ENCODE peak calls at places on chromosomes 13 and 19, in ten cellular contexts. U is A549; J is mucosa of descending colon; H is H1; C is brain microvascular endothelial cell; L is progenitor cell of endocrine pancreas; N is MCF 10A; D is CD4-positive, alpha-beta T cell; G is astrocyte of the cerebellum; P is fibroblast of the aortic adventitia. Q is an unnamed sample.

GRCh38 chr19:34707661-34708060 is 26.4 kb upstream of the ZNF181 start:
- DNase-seq in U (no peak), J (no peak), H (no peak), C (no peak), L (no peak), N (no peak), D (no peak), G (no peak), P (no peak), Q (no peak)

GRCh38 chr19:50384685-50385535 is 763 bp downstream of the POLD1 start:
- DNase-seq in U (no peak), J (no peak), H (no peak), C (peak), L (no peak), N (peak), D (no peak), G (no peak), P (no peak), Q (no peak)

GRCh38 chr19:36256853-36257511 is 42.1 kb downstream of the ZNF146 start:
- DNase-seq in U (no peak), J (no peak), H (peak), C (no peak), L (no peak), N (no peak), D (no peak), G (no peak), P (no peak), Q (no peak)

GRCh38 chr13:114126789-114127472 is 5.5 kb downstream of the RASA3 start:
- DNase-seq in U (no peak), J (peak), H (no peak), C (no peak), L (no peak), N (no peak), D (no peak), G (no peak), P (no peak), Q (no peak)

GRCh38 chr13:93226065-93226622 is 463 bp upstream of the GPC6 start:
- DNase-seq in U (no peak), J (no peak), H (no peak), C (peak), L (no peak), N (no peak), D (no peak), G (no peak), P (no peak), Q (no peak)

GRCh38 chr19:38219221-38219620 is 4.8 kb downstream of the DPF1 start:
- DNase-seq in U (no peak), J (no peak), H (no peak), C (no peak), L (no peak), N (no peak), D (no peak), G (no peak), P (no peak), Q (no peak)

GRCh38 chr13:32267836-32268439 is 47.2 kb downstream of the ZAR1L start:
- DNase-seq in U (no peak), J (no peak), H (peak), C (no peak), L (peak), N (peak), D (peak), G (no peak), P (no peak), Q (no peak)

GRCh38 chr13:38990693-38991092 is at the start of gene STOML3:
- DNase-seq in U (no peak), J (no peak), H (no peak), C (no peak), L (no peak), N (no peak), D (no peak), G (no peak), P (no peak), Q (no peak)

GRCh38 chr13:82681535-82681934 is 1200.7 kb downstream of the SLITRK1 start:
- DNase-seq in U (no peak), J (no peak), H (no peak), C (no peak), L (no peak), N (peak), D (no peak), G (no peak), P (no peak), Q (no peak)

GRCh38 chr13:28679628-28680027 is 20.7 kb downstream of the POMP start:
- DNase-seq in U (no peak), J (no peak), H (no peak), C (no peak), L (no peak), N (peak), D (no peak), G (no peak), P (peak), Q (no peak)

GRCh38 chr13:98571955-98572662 is 4.8 kb downstream of the STK24 start:
- DNase-seq in U (no peak), J (peak), H (no peak), C (no peak), L (no peak), N (peak), D (no peak), G (no peak), P (peak), Q (peak)

GRCh38 chr19:18425515-18426415 is 6.6 kb downstream of the SSBP4 start:
- DNase-seq in U (no peak), J (no peak), H (no peak), C (peak), L (no peak), N (no peak), D (no peak), G (no peak), P (peak), Q (no peak)

GRCh38 chr19:54325194-54325621 is 12.2 kb upstream of the LILRA5 start:
- DNase-seq in U (peak), J (peak), H (peak), C (peak), L (no peak), N (peak), D (no peak), G (no peak), P (peak), Q (no peak)

GRCh38 chr19:8392017-8392591 is 1.9 kb downstream of the RAB11B start:
- DNase-seq in U (no peak), J (peak), H (no peak), C (no peak), L (no peak), N (no peak), D (no peak), G (no peak), P (no peak), Q (no peak)

GRCh38 chr13:32272021-32272695 is 43.0 kb downstream of the ZAR1L start:
- DNase-seq in U (no peak), J (no peak), H (no peak), C (no peak), L (no peak), N (peak), D (no peak), G (no peak), P (no peak), Q (no peak)

GRCh38 chr19:46453661-46454060 is 17.7 kb downstream of the PNMA8A start:
- DNase-seq in U (no peak), J (no peak), H (no peak), C (no peak), L (no peak), N (peak), D (no peak), G (no peak), P (no peak), Q (no peak)

GRCh38 chr13:51444922-51445321 is 7.9 kb downstream of the INTS6 start:
- DNase-seq in U (peak), J (no peak), H (no peak), C (no peak), L (no peak), N (peak), D (no peak), G (no peak), P (peak), Q (no peak)

GRCh38 chr13:63184693-63185092 is 1769.0 kb upstream of the PCDH20 start:
- DNase-seq in U (peak), J (no peak), H (peak), C (peak), L (no peak), N (peak), D (no peak), G (peak), P (peak), Q (no peak)

GRCh38 chr13:76297331-76297730 is 588.9 kb downstream of the KCTD12 start:
- DNase-seq in U (no peak), J (no peak), H (no peak), C (no peak), L (no peak), N (no peak), D (no peak), G (no peak), P (no peak), Q (no peak)

GRCh38 chr19:38670921-38671398 is 23.5 kb downstream of the ACTN4 start:
- DNase-seq in U (no peak), J (no peak), H (no peak), C (no peak), L (no peak), N (no peak), D (no peak), G (no peak), P (no peak), Q (no peak)

GRCh38 chr19:42961119-42961518 is 24.1 kb upstream of the PSG7 start:
- DNase-seq in U (no peak), J (no peak), H (no peak), C (no peak), L (no peak), N (no peak), D (no peak), G (no peak), P (no peak), Q (no peak)

GRCh38 chr13:77616027-77616426 is 80.5 kb downstream of the SCEL start:
- DNase-seq in U (no peak), J (no peak), H (no peak), C (no peak), L (no peak), N (no peak), D (no peak), G (no peak), P (no peak), Q (no peak)

GRCh38 chr19:46745521-46746280 is at the start of gene FKRP:
- DNase-seq in U (peak), J (no peak), H (no peak), C (no peak), L (no peak), N (no peak), D (peak), G (no peak), P (no peak), Q (no peak)

GRCh38 chr13:112785419-112785856 is 95.6 kb downstream of the ATP11A start:
- DNase-seq in U (no peak), J (peak), H (no peak), C (no peak), L (no peak), N (no peak), D (peak), G (no peak), P (no peak), Q (no peak)

GRCh38 chr13:30872685-30873443 is 33.2 kb upstream of the MEDAG start:
- DNase-seq in U (no peak), J (no peak), H (no peak), C (peak), L (no peak), N (no peak), D (no peak), G (peak), P (peak), Q (no peak)

GRCh38 chr19:16088351-16088984 is 12.2 kb downstream of the TPM4 start:
- DNase-seq in U (no peak), J (no peak), H (no peak), C (no peak), L (no peak), N (no peak), D (no peak), G (no peak), P (no peak), Q (no peak)

GRCh38 chr13:44021422-44021821 is 141.7 kb downstream of the LACC1 start:
- DNase-seq in U (no peak), J (no peak), H (no peak), C (no peak), L (no peak), N (no peak), D (no peak), G (no peak), P (no peak), Q (no peak)

GRCh38 chr13:60591348-60591747 is 194.3 kb downstream of the TDRD3 start:
- DNase-seq in U (no peak), J (no peak), H (no peak), C (peak), L (no peak), N (peak), D (no peak), G (peak), P (peak), Q (peak)

GRCh38 chr19:23345838-23346237 is 49.4 kb downstream of the ZNF91 start:
- DNase-seq in U (no peak), J (no peak), H (peak), C (no peak), L (no peak), N (no peak), D (no peak), G (no peak), P (no peak), Q (no peak)

GRCh38 chr13:112140366-112140765 is 73.4 kb downstream of the SOX1 start:
- DNase-seq in U (no peak), J (no peak), H (no peak), C (no peak), L (no peak), N (peak), D (no peak), G (no peak), P (no peak), Q (no peak)

GRCh38 chr13:48849515-48849914 is 126.2 kb upstream of the FNDC3A start:
- DNase-seq in U (no peak), J (no peak), H (no peak), C (peak), L (no peak), N (no peak), D (no peak), G (no peak), P (no peak), Q (no peak)

GRCh38 chr13:113724780-113725315 is 34.2 kb upstream of the TMEM255B start:
- DNase-seq in U (peak), J (peak), H (peak), C (peak), L (peak), N (peak), D (peak), G (peak), P (peak), Q (no peak)

GRCh38 chr13:78398743-78399410 is 204.5 kb downstream of the POU4F1 start:
- DNase-seq in U (no peak), J (no peak), H (no peak), C (no peak), L (no peak), N (no peak), D (no peak), G (no peak), P (no peak), Q (no peak)

GRCh38 chr19:6312018-6312417 is 21.4 kb downstream of the ACER1 start:
- DNase-seq in U (no peak), J (no peak), H (no peak), C (no peak), L (no peak), N (no peak), D (no peak), G (no peak), P (no peak), Q (no peak)

GRCh38 chr13:101875717-101876393 is 423.4 kb downstream of the ITGBL1 start:
- DNase-seq in U (no peak), J (no peak), H (no peak), C (peak), L (no peak), N (peak), D (no peak), G (peak), P (peak), Q (peak)

GRCh38 chr19:46924874-46925547 is 64.2 kb downstream of the ARHGAP35 start:
- DNase-seq in U (peak), J (no peak), H (no peak), C (no peak), L (no peak), N (peak), D (no peak), G (no peak), P (peak), Q (peak)

GRCh38 chr13:102003848-102004570 is 397.8 kb downstream of the FGF14 start:
- DNase-seq in U (no peak), J (no peak), H (no peak), C (peak), L (no peak), N (peak), D (no peak), G (no peak), P (no peak), Q (no peak)

GRCh38 chr13:75650991-75651390 is 14.9 kb downstream of the LMO7 start:
- DNase-seq in U (no peak), J (no peak), H (no peak), C (no peak), L (no peak), N (no peak), D (no peak), G (no peak), P (peak), Q (no peak)

GRCh38 chr13:101449971-101450748 is 2.3 kb upstream of the ITGBL1 start:
- DNase-seq in U (peak), J (no peak), H (no peak), C (peak), L (no peak), N (peak), D (no peak), G (peak), P (peak), Q (peak)

GRCh38 chr13:97258801-97259200 is 36.7 kb downstream of the MBNL2 start:
- DNase-seq in U (no peak), J (no peak), H (peak), C (peak), L (no peak), N (no peak), D (no peak), G (no peak), P (peak), Q (no peak)

DNA sequence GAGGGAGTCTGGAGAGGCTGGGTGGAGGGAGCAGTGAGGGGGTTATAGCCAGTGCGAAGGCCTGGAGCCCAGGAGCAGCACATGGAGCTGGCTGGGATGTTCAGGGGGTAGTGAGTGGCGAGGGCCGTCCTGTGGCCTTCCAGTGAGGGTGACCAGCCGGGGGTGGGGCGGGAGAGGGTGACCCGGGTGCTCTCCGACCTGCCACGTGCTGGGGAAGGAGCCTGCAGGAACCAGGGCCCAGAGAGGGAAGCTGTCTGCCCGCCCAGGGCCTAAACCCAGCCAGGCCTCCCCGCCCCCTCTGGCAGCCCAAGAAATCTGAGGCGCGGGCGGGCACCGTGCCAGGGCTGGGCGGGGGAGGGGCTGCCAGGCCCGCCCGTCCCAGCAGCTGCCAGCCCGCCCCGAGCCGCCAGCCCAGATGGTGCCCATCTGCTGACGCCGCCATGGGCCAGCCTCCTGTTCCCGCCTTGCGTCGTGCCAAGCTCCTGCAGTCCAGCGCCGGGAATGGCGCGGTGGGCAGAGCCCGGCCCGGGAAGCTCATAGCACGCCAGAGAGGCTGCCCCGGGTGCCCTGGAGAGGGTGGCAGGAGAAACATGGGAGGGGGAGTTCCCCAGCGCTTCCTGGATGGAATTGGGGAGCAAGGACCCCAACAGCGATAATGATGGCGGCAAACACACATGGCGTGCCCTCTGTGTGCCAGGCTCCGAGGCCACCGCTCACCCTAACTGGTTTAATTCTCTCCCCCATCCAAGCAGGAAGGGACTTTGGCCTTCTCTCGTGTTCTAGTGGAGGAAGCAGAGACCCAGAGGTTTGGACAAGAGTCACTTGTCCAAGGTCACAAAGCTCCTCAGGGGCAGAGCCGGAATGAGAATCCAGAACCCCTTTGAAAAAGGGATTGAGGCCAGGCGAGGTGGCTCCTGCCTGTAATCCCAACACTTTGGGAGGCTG is 21.5 kb downstream of the NFIC start:
- DNase-seq in U (peak), J (peak), H (no peak), C (no peak), L (no peak), N (peak), D (no peak), G (no peak), P (peak), Q (no peak)
- TF ChIP-seq CTCF in U (no peak), J (no peak), H (no peak), C (no peak), L (no peak), N (no peak), D (no peak), G (no peak), P (no peak), Q (no peak)

GRCh38 chr19:44683434-44684210 is 12.3 kb downstream of the CEACAM19 start:
- DNase-seq in U (no peak), J (no peak), H (no peak), C (no peak), L (no peak), N (no peak), D (no peak), G (no peak), P (no peak), Q (no peak)
- TF ChIP-seq CTCF in U (no peak), J (no peak), H (no peak), C (no peak), L (no peak), N (no peak), D (no peak), G (no peak), P (no peak), Q (no peak)

GRCh38 chr13:110137677-110138008 is 169.3 kb downstream of the COL4A1 start:
- DNase-seq in U (peak), J (no peak), H (no peak), C (peak), L (no peak), N (peak), D (no peak), G (no peak), P (peak), Q (no peak)
- TF ChIP-seq CTCF in U (peak), J (no peak), H (peak), C (peak), L (peak), N (peak), D (no peak), G (peak), P (no peak), Q (peak)

DNA sequence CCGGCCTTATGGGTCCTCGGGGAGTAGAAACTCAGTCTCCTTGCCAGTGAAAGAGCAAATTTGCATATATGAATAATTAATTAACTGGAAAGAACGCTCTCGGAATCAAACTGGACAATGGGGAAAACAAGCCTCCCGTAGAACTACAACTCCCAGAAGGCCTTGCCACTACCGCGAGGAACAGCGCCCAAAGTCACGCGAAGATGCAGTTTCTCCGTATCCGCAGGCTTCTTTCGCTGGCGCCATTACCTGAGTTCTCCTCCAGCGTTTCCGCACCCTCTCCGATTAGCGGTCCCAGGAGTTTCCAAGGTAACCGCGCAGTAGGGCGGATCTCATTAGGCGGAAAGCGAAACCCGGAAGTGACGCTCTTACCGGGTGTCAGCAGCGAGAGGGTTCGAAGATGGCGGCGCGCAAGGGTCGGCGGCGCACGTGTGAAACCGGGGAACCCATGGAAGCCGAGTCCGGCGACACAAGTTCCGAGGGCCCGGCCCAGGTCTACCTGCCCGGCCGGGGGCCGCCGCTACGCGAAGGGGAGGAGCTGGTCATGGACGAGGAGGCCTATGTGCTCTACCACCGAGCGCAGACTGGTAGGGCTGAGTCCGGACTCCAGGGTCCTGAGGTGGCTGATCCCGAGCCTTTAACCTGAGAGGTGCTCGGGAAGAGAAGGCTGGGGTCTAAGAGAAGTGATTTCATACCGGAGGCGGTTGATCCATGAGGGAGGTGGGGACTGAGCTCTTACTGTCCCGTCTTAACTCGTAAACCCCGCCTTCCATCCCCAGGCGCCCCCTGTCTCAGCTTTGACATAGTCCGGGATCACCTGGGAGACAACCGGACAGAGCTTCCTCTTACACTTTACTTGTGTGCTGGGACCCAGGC is at the start of gene GRWD1:
- DNase-seq in U (peak), J (peak), H (peak), C (peak), L (peak), N (peak), D (peak), G (peak), P (peak), Q (peak)
- TF ChIP-seq CTCF in U (peak), J (no peak), H (no peak), C (peak), L (no peak), N (peak), D (no peak), G (peak), P (peak), Q (no peak)

Q was measured in AG09309.